ENCODE peak calls at places on chromosome 2, in five cellular contexts. One of them, this sample, is unnamed.

GRCh38 chr2:46923011-46923669 is 7.5 kb upstream of the MCFD2 start:
- DNase-seq in KG1: no peak
- DNase-seq in AG04449: no peak
- DNase-seq in NCI-H1694: no peak
- DNase-seq in AG08396: no peak
- DNase-seq in this sample: no peak

GRCh38 chr2:160741271-160741670 is 247.7 kb upstream of the RBMS1 start:
- DNase-seq in KG1: no peak
- DNase-seq in AG04449: no peak
- DNase-seq in NCI-H1694: no peak
- DNase-seq in AG08396: no peak
- DNase-seq in this sample: no peak

GRCh38 chr2:107412209-107412904 is 414.3 kb upstream of the RGPD4 start:
- DNase-seq in KG1: no peak
- DNase-seq in AG04449: no peak
- DNase-seq in NCI-H1694: no peak
- DNase-seq in AG08396: no peak
- DNase-seq in this sample: no peak

GRCh38 chr2:208369091-208369490 is 37.5 kb upstream of the PTH2R start:
- DNase-seq in KG1: no peak
- DNase-seq in AG04449: no peak
- DNase-seq in NCI-H1694: no peak
- DNase-seq in AG08396: no peak
- DNase-seq in this sample: no peak

GRCh38 chr2:228181098-228182019 is at the start of gene SPHKAP:
- DNase-seq in KG1: no peak
- DNase-seq in AG04449: no peak
- DNase-seq in NCI-H1694: no peak
- DNase-seq in AG08396: no peak
- DNase-seq in this sample: no peak

GRCh38 chr2:210370562-210370961 is 55.6 kb upstream of the MYL1 start:
- DNase-seq in KG1: no peak
- DNase-seq in AG04449: no peak
- DNase-seq in NCI-H1694: no peak
- DNase-seq in AG08396: no peak
- DNase-seq in this sample: no peak

GRCh38 chr2:174606336-174606735 is 8.7 kb upstream of the WIPF1 start:
- DNase-seq in KG1: no peak
- DNase-seq in AG04449: no peak
- DNase-seq in NCI-H1694: no peak
- DNase-seq in AG08396: peak
- DNase-seq in this sample: no peak

GRCh38 chr2:8193686-8194615 is 487.9 kb upstream of the ID2 start:
- DNase-seq in KG1: no peak
- DNase-seq in AG04449: no peak
- DNase-seq in NCI-H1694: no peak
- DNase-seq in AG08396: no peak
- DNase-seq in this sample: no peak

GRCh38 chr2:235506997-235507615 is 13.3 kb downstream of the AGAP1 start:
- DNase-seq in KG1: no peak
- DNase-seq in AG04449: no peak
- DNase-seq in NCI-H1694: no peak
- DNase-seq in AG08396: no peak
- DNase-seq in this sample: no peak

GRCh38 chr2:98710709-98711108 is 20.2 kb downstream of the MGAT4A start:
- DNase-seq in KG1: peak
- DNase-seq in AG04449: no peak
- DNase-seq in NCI-H1694: no peak
- DNase-seq in AG08396: no peak
- DNase-seq in this sample: no peak

GRCh38 chr2:96771792-96772618 is 11.3 kb downstream of the CNNM4 start:
- DNase-seq in KG1: no peak
- DNase-seq in AG04449: no peak
- DNase-seq in NCI-H1694: no peak
- DNase-seq in AG08396: no peak
- DNase-seq in this sample: peak

GRCh38 chr2:189276277-189276676 is 96.7 kb upstream of the COL5A2 start:
- DNase-seq in KG1: no peak
- DNase-seq in AG04449: peak
- DNase-seq in NCI-H1694: no peak
- DNase-seq in AG08396: no peak
- DNase-seq in this sample: no peak

GRCh38 chr2:110149330-110150220 is 34.0 kb upstream of the MALL start:
- DNase-seq in KG1: no peak
- DNase-seq in AG04449: peak
- DNase-seq in NCI-H1694: no peak
- DNase-seq in AG08396: peak
- DNase-seq in this sample: no peak

GRCh38 chr2:236643480-236643879 is 73.9 kb downstream of the ACKR3 start:
- DNase-seq in KG1: no peak
- DNase-seq in AG04449: no peak
- DNase-seq in NCI-H1694: no peak
- DNase-seq in AG08396: no peak
- DNase-seq in this sample: no peak

GRCh38 chr2:236309669-236310029 is 45.4 kb upstream of the ASB18 start:
- DNase-seq in KG1: no peak
- DNase-seq in AG04449: no peak
- DNase-seq in NCI-H1694: no peak
- DNase-seq in AG08396: peak
- DNase-seq in this sample: peak

GRCh38 chr2:29502452-29502851 is 387.2 kb downstream of the CLIP4 start:
- DNase-seq in KG1: no peak
- DNase-seq in AG04449: no peak
- DNase-seq in NCI-H1694: peak
- DNase-seq in AG08396: no peak
- DNase-seq in this sample: no peak

GRCh38 chr2:20013061-20013721 is 723 bp upstream of the MATN3 start:
- DNase-seq in KG1: no peak
- DNase-seq in AG04449: no peak
- DNase-seq in NCI-H1694: no peak
- DNase-seq in AG08396: no peak
- DNase-seq in this sample: no peak

GRCh38 chr2:207482630-207483029 is 47.1 kb upstream of the CREB1 start:
- DNase-seq in KG1: no peak
- DNase-seq in AG04449: peak
- DNase-seq in NCI-H1694: no peak
- DNase-seq in AG08396: no peak
- DNase-seq in this sample: no peak

GRCh38 chr2:127674241-127675209 is 805 bp downstream of the LIMS2 start:
- DNase-seq in KG1: no peak
- DNase-seq in AG04449: no peak
- DNase-seq in NCI-H1694: peak
- DNase-seq in AG08396: peak
- DNase-seq in this sample: no peak

GRCh38 chr2:71643674-71644357 is 190.5 kb downstream of the DYSF start:
- DNase-seq in KG1: no peak
- DNase-seq in AG04449: no peak
- DNase-seq in NCI-H1694: no peak
- DNase-seq in AG08396: no peak
- DNase-seq in this sample: peak

GRCh38 chr2:29423267-29423666 is 308.1 kb downstream of the CLIP4 start:
- DNase-seq in KG1: no peak
- DNase-seq in AG04449: no peak
- DNase-seq in NCI-H1694: no peak
- DNase-seq in AG08396: no peak
- DNase-seq in this sample: no peak

GRCh38 chr2:56167616-56168015 is 16.2 kb upstream of the CCDC85A start:
- DNase-seq in KG1: no peak
- DNase-seq in AG04449: no peak
- DNase-seq in NCI-H1694: no peak
- DNase-seq in AG08396: no peak
- DNase-seq in this sample: no peak

GRCh38 chr2:108412995-108413726 is 35.4 kb downstream of the SULT1C4 start:
- DNase-seq in KG1: no peak
- DNase-seq in AG04449: peak
- DNase-seq in NCI-H1694: no peak
- DNase-seq in AG08396: peak
- DNase-seq in this sample: no peak

GRCh38 chr2:46383784-46384456 is 86.7 kb downstream of the EPAS1 start:
- DNase-seq in KG1: no peak
- DNase-seq in AG04449: no peak
- DNase-seq in NCI-H1694: no peak
- DNase-seq in AG08396: no peak
- DNase-seq in this sample: no peak

GRCh38 chr2:149492923-149493322 is 94.7 kb downstream of the MMADHC start:
- DNase-seq in KG1: no peak
- DNase-seq in AG04449: no peak
- DNase-seq in NCI-H1694: no peak
- DNase-seq in AG08396: no peak
- DNase-seq in this sample: no peak

GRCh38 chr2:181678033-181678586 is 2.2 kb downstream of the NEUROD1 start:
- DNase-seq in KG1: no peak
- DNase-seq in AG04449: peak
- DNase-seq in NCI-H1694: no peak
- DNase-seq in AG08396: peak
- DNase-seq in this sample: peak

GRCh38 chr2:85433511-85434089 is 15.1 kb downstream of the SH2D6 start:
- DNase-seq in KG1: no peak
- DNase-seq in AG04449: peak
- DNase-seq in NCI-H1694: peak
- DNase-seq in AG08396: peak
- DNase-seq in this sample: no peak

GRCh38 chr2:227785293-227785692 is 28.3 kb upstream of the CCL20 start:
- DNase-seq in KG1: no peak
- DNase-seq in AG04449: no peak
- DNase-seq in NCI-H1694: no peak
- DNase-seq in AG08396: no peak
- DNase-seq in this sample: no peak

GRCh38 chr2:229129738-229130371 is 141.2 kb downstream of the PID1 start:
- DNase-seq in KG1: no peak
- DNase-seq in AG04449: no peak
- DNase-seq in NCI-H1694: no peak
- DNase-seq in AG08396: peak
- DNase-seq in this sample: no peak